ENCODE peak calls at places on chromosomes 5 and 9, in five cellular contexts. P is lower lobe of right lung, U is psoas muscle, B is right lobe of liver, F is ascending aorta. D is an unnamed sample.

GRCh38 chr9:76643399-76644117 is 120.7 kb upstream of the PCA3 start:
- DNase-seq in P (no peak), B (no peak), F (no peak), U (no peak), D (no peak)

GRCh38 chr5:149657324-149657723 is 72.8 kb upstream of the PPARGC1B start:
- DNase-seq in P (no peak), F (no peak), B (no peak), U (no peak), D (no peak)

GRCh38 chr9:35611230-35611797 is 6.3 kb downstream of the TESK1 start:
- DNase-seq in B (no peak), P (no peak), U (peak), F (no peak), D (peak)

GRCh38 chr9:130137870-130138653 is 34.1 kb upstream of the NCS1 start:
- DNase-seq in P (no peak), F (no peak), B (no peak), U (peak), D (peak)

GRCh38 chr5:93145019-93145418 is 436.0 kb downstream of the NR2F1-AS1 start:
- DNase-seq in P (peak), F (no peak), U (peak), B (no peak), D (no peak)

GRCh38 chr9:70639853-70640814 is 225.7 kb upstream of the KLF9 start:
- DNase-seq in F (no peak), P (no peak), B (no peak), U (no peak), D (peak)

GRCh38 chr5:64417390-64417789 is 88.4 kb upstream of the RGS7BP start:
- DNase-seq in U (no peak), F (no peak), P (no peak), B (no peak), D (no peak)

GRCh38 chr9:95991326-95991725 is 115.8 kb downstream of the ERCC6L2 start:
- DNase-seq in B (no peak), U (no peak), P (no peak), F (no peak), D (no peak)

GRCh38 chr5:130323804-130324454 is 419.7 kb downstream of the CHSY3 start:
- DNase-seq in P (no peak), B (no peak), U (no peak), F (no peak), D (peak)

GRCh38 chr5:144318011-144318410 is 147.3 kb downstream of the KCTD16 start:
- DNase-seq in P (no peak), U (no peak), F (no peak), B (no peak), D (no peak)

GRCh38 chr5:13276143-13276542 is 668.3 kb downstream of the DNAH5 start:
- DNase-seq in F (no peak), P (no peak), U (no peak), B (no peak), D (no peak)

GRCh38 chr9:135811796-135812195 is 95.5 kb downstream of the CAMSAP1 start:
- DNase-seq in B (no peak), U (no peak), F (no peak), P (no peak), D (no peak)

GRCh38 chr5:120771181-120771580 is 307.1 kb downstream of the PRR16 start:
- DNase-seq in F (no peak), U (no peak), P (no peak), B (no peak), D (no peak)

GRCh38 chr9:126709241-126709640 is 95.5 kb downstream of the LMX1B start:
- DNase-seq in B (no peak), P (no peak), F (no peak), U (no peak), D (no peak)

GRCh38 chr5:172911628-172911880 is 47.7 kb upstream of the RPL26L1 start:
- DNase-seq in F (no peak), P (no peak), B (no peak), U (no peak), D (no peak)

GRCh38 chr9:6715755-6716643 is 41.8 kb upstream of the KDM4C start:
- DNase-seq in P (peak), U (peak), F (peak), B (peak), D (no peak)
- H3K27ac ChIP-seq in P (peak), U (no peak), F (no peak), B (peak), D (no peak)

GRCh38 chr9:116842658-116843057 is 155.6 kb downstream of the TRIM32 start:
- DNase-seq in P (no peak), F (no peak), B (no peak), U (no peak), D (no peak)
- TF ChIP-seq CTCF in P (no peak), F (no peak), B (no peak), U (no peak), D (no peak)

DNA sequence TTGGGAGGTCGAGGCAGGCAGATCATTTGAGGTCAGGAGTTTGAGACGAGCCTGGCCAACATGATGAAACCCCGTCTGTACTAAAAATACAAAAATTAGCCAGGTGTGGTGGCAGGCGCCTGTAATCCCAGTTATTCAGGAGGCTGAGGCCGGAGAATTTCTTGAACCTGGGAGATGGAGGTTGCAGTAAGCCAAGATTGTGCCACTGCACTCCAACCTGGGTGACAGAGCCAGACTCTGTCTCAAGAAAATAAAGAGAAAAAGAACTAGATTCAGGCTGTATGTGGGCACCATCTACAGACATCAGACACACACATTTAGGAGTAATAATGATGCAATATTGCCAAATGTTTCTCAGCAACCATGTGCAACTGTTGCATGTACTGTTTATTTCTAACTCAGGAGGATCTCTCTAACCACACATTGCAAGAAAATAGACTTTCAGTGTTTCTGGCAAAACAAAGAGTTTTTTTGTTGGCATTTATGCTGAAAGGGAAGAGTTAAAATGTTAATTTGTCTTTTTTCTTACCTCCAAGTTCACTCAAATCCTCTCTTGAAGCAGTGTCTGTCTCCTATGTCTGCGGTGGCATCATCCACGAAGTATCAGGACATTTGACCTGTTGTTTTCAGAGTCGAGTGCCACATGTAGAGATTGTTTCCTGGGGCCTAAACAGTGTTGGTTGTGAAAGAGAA is 5.1 kb upstream of the ORM1 start:
- DNase-seq in B (no peak), F (peak), U (no peak), P (no peak), D (no peak)
- H3K27ac ChIP-seq in B (peak), F (no peak), U (no peak), P (no peak), D (no peak)

GRCh38 chr5:158074992-158075769 is 216.2 kb upstream of the CLINT1 start:
- DNase-seq in B (peak), U (peak), P (no peak), F (peak), D (peak)
- TF ChIP-seq CTCF in B (peak), U (peak), P (peak), F (peak), D (peak)

DNA sequence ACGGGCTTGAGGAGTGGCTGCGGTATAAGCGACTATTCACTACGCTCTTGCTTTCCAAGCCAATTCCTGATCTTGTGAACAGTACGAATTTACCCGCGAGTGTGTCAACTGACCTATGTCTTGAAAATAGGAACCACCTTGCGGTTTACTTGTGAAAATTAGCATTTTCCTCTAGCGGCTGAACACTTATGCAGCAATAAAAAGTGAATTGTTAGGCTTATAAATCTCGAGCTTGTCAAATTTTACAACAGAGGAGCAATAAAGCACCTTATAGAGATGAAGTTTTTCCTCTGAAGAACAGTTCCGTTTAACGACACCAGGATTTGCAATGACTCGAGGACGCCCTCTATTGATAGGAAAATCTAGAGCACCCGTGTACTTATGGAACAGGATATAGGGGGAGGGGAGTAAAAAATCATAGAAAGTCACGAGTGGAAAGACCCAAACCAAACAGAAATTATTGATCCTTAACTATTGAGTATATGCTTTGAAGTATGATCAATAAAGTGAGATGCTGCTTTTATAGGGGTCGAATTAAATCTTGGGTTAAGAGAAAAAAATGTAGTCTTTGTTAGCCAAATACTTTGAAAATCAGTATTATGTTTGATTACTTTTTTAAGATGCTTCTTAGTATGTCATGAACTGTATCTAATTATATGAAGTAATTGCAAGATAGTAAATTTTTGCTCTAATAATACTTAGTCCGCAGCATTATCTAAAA is 1.9 kb upstream of the RGMB start:
- DNase-seq in B (no peak), U (no peak), P (no peak), F (peak), D (peak)
- H3K27ac ChIP-seq in B (peak), U (peak), P (peak), F (peak), D (no peak)

D was measured in RWPE1.